ENCODE peak calls at places on chromosomes 4 and X, in five cellular contexts. C is thoracic aorta, E is mucosa of descending colon, V is activated B cell treated with CpG ODN at 0.5 μM for 24 hours, F is AG10803. P is an unnamed sample.

GRCh38 chr4:61374612-61374920 is 174.4 kb downstream of the ADGRL3 start:
- DNase-seq in F (no peak), E (no peak), V (no peak), C (no peak), P (no peak)

GRCh38 chrX:44462851-44463250 is 79.8 kb downstream of the FUNDC1 start:
- DNase-seq in E (no peak), V (no peak), C (no peak), F (peak; percentile 19), P (no peak)

GRCh38 chr4:136571315-136571714 is 961.0 kb downstream of the PCDH18 start:
- DNase-seq in C (no peak), F (no peak), V (no peak), E (no peak), P (no peak)

GRCh38 chr4:47315346-47315745 is 148.2 kb downstream of the COMMD8 start:
- DNase-seq in V (no peak), F (peak; percentile 4), E (no peak), C (no peak), P (no peak)

GRCh38 chrX:132622130-132622529 is 133.3 kb upstream of the MBNL3 start:
- DNase-seq in F (peak; percentile 5), V (no peak), C (no peak), E (no peak), P (no peak)

GRCh38 chrX:87626996-87627395 is 109.4 kb downstream of the KLHL4 start:
- DNase-seq in C (no peak), F (no peak), V (no peak), E (no peak), P (no peak)

GRCh38 chrX:31500920-31501319 is 429.1 kb upstream of the FTHL17 start:
- DNase-seq in E (no peak), C (no peak), F (peak; percentile 14), V (no peak), P (no peak)

GRCh38 chrX:137353404-137353803 is 212.5 kb upstream of the ZIC3 start:
- DNase-seq in C (no peak), E (no peak), F (no peak), V (no peak), P (no peak)

GRCh38 chr4:100008048-100008447 is 58.0 kb upstream of the H2AZ1 start:
- DNase-seq in V (no peak), F (peak; percentile 78), C (no peak), E (no peak), P (no peak)

GRCh38 chr4:68895561-68896198 is 55.9 kb downstream of the UGT2A3 start:
- DNase-seq in E (no peak), F (no peak), V (no peak), C (no peak), P (no peak)

DNA sequence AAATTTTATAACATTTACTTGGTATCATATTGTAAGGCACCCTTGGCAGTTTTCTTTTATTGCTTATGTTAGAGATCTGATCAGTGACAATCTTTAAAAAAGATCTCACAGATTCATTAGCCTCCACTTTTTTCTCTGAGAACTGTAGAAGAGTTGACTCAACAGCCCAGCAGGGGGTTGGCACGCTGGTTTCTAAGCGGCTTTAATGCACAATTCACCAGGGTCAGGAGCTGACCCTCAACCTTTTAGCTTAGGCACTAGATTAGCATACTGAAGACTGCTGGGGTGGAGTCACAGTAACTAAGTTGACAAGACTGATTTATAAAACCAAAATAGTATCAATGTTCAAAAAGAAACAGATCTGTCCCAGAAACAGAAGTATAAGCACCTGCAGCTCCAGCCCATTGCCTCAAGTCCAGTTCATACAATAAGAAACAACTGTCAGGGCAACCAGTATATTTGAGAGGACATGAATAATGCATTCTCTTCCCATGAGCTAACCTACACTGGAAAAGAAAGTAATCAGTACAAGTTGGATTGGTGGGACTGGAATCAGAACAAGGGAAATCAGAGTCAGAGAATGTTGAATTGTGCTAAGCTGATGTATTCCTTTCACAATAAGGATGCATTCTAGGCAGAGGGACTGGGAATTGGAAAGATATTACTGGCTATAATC is 77.6 kb downstream of the PDE5A start:
- DNase-seq in E (no peak), C (no peak), F (peak; percentile 14), V (no peak), P (no peak)
- TF ChIP-seq CTCF in E (no peak), C (no peak), F (no peak), V (no peak), P (no peak)

GRCh38 chr4:31649878-31650277 is 929.7 kb downstream of the PCDH7 start:
- DNase-seq in V (no peak), E (no peak), C (no peak), F (no peak), P (no peak)
- TF ChIP-seq CTCF in V (no peak), E (no peak), C (no peak), F (no peak), P (no peak)

GRCh38 chr4:130029442-130029841 is 933.5 kb downstream of the C4orf33 start:
- DNase-seq in F (no peak), C (no peak), V (no peak), E (no peak), P (no peak)

GRCh38 chr4:130025701-130026100 is 929.7 kb downstream of the C4orf33 start:
- DNase-seq in E (no peak), V (no peak), C (no peak), F (no peak), P (no peak)

GRCh38 chr4:130031858-130032257 is 935.9 kb downstream of the C4orf33 start:
- DNase-seq in V (no peak), E (no peak), F (no peak), C (no peak), P (no peak)

GRCh38 chr4:130026185-130026584 is 930.2 kb downstream of the C4orf33 start:
- DNase-seq in F (no peak), E (no peak), V (no peak), C (no peak), P (no peak)

GRCh38 chr4:130028552-130028951 is 932.6 kb downstream of the C4orf33 start:
- DNase-seq in E (no peak), F (no peak), C (no peak), V (no peak), P (no peak)
- TF ChIP-seq CTCF in E (no peak), F (no peak), C (no peak), V (no peak), P (no peak)

GRCh38 chrX:106404512-106404911 is 207.3 kb upstream of the RADX start:
- DNase-seq in E (no peak), F (no peak), C (no peak), V (no peak), P (no peak)
- TF ChIP-seq CTCF in E (no peak), F (no peak), C (no peak), V (no peak), P (no peak)

GRCh38 chr4:52861879-52862604 is at the start of gene RASL11B:
- DNase-seq in C (peak; percentile 36), F (peak; percentile 54), V (peak; percentile 91), E (peak; percentile 75), P (peak; percentile 85)
- TF ChIP-seq CTCF in C (peak; percentile 44), F (no peak), V (no peak), E (no peak), P (peak; percentile 57)

DNA sequence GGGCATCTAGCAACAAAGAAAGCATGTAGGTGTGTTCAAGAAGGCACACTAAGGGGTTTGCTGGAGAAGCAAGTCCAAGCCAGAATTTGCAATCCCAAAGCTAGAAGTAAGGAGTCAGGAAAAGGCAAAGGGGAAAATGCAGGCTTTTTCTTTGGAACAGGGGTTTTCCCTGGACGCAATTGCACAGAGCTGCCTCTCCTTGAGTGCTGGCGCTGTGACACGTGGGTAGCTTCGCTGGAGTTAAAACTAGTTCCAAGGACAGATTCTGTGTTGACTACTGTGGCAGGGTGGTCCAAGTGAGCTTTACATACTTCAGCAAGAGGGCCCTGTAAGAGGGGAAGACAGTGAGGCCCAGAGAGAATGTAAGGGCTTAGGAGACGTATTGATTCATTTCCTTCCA is 277.1 kb downstream of the ADGRA3 start:
- DNase-seq in V (no peak), E (no peak), F (no peak), C (no peak), P (no peak)
- TF ChIP-seq CTCF in V (no peak), E (peak; percentile 12), F (no peak), C (no peak), P (no peak)

GRCh38 chr4:188403272-188403671 is 264.0 kb downstream of the TRIML1 start:
- DNase-seq in E (no peak), C (no peak), V (no peak), F (peak; percentile 34), P (no peak)
- TF ChIP-seq CTCF in E (no peak), C (no peak), V (no peak), F (peak; percentile 18), P (no peak)

GRCh38 chrX:115972717-115973116 is 197.8 kb upstream of the AGTR2 start:
- DNase-seq in V (no peak), F (no peak), C (no peak), E (no peak), P (no peak)

GRCh38 chrX:115966920-115967319 is 203.6 kb upstream of the AGTR2 start:
- DNase-seq in C (no peak), E (no peak), V (no peak), F (no peak), P (no peak)

GRCh38 chrX:115970718-115971117 is 199.8 kb upstream of the AGTR2 start:
- DNase-seq in C (no peak), V (no peak), E (no peak), F (no peak), P (no peak)

DNA sequence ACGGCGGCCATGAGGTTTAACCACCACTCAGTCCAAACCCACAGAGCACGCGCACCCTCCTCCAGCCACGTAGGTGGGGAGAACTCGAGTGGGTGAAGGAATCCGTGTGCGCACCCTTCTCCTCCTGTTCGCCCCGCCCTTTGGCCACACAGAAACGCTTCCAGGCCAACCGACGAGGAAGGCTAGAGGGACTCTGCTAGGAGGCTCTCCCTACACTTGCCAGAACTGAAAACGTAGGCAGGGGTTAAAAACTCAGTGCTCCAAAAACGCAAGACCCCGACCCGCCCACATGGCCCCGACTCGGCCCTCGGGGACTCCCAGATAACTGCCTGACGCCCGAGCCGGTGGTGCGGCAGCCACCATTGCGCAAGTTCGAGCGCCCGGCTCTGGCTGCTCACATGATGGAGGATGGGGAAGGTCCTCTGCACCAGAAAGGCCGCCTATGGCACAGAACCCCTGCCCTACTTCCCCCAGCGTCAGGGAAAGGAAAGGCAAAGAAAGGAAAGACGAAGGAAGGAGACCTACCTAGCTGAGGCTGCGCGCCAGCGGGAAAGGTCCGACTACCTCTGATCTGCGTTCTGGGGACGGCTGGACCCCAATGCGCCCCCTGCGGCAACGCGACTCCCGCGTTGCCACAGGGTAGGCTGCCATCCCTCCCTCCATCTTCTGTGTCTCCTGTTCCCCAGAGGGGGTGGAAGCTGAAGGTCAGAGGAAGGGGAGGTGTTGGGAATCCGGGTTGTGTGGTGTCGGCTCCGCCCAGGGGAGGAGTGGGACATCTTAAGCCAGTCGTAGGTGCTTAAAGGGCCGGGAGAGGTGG is 201.9 kb upstream of the AGTR2 start:
- DNase-seq in V (no peak), F (no peak), C (no peak), E (peak; percentile 65), P (no peak)
- TF ChIP-seq CTCF in V (no peak), F (no peak), C (no peak), E (no peak), P (no peak)

P was measured in natural killer cell.